ENCODE peak calls at places on chromosomes 5 and 9, in four cellular contexts. H is fibroblast of lung, B is spleen, O is uterus. S is an unnamed sample.

GRCh38 chr5:76641514-76642120 is 18.4 kb upstream of the F2RL2 start:
- DNase-seq in B (no peak), O (peak; percentile 42), H (peak; percentile 87), S (peak; percentile 49)

GRCh38 chr9:138010861-138011260 is 133.3 kb downstream of the CACNA1B start:
- DNase-seq in H (no peak), O (no peak), B (peak; percentile 47), S (no peak)

GRCh38 chr9:98642661-98643312 is 65.9 kb downstream of the GABBR2 start:
- DNase-seq in O (no peak), H (no peak), B (no peak), S (no peak)

GRCh38 chr9:128702445-128702948 is at the start of gene PKN3:
- DNase-seq in B (peak; percentile 95), H (peak; percentile 74), O (peak; percentile 81), S (peak; percentile 97)

GRCh38 chr5:5289537-5289936 is 132.9 kb upstream of the ICE1 start:
- DNase-seq in H (no peak), O (no peak), B (no peak), S (no peak)

GRCh38 chr9:93094294-93095204 is 1.5 kb upstream of the CARD19 start:
- DNase-seq in H (no peak), B (peak; percentile 90), O (peak; percentile 70), S (peak; percentile 51)

GRCh38 chr5:116947691-116948528 is 373.3 kb upstream of the SEMA6A start:
- DNase-seq in B (peak; percentile 82), O (peak; percentile 15), H (peak; percentile 23), S (peak; percentile 65)

GRCh38 chr5:41524174-41524573 is 13.8 kb upstream of the PLCXD3 start:
- DNase-seq in H (peak; percentile 12), O (no peak), B (no peak), S (no peak)

GRCh38 chr5:36457511-36458260 is 148.7 kb upstream of the SLC1A3 start:
- DNase-seq in H (no peak), B (no peak), O (no peak), S (no peak)

GRCh38 chr9:20220286-20220685 is 402.0 kb downstream of the MLLT3 start:
- DNase-seq in O (no peak), H (peak; percentile 7), B (no peak), S (no peak)

GRCh38 chr9:82957526-82958379 is 105.2 kb downstream of the RASEF start:
- DNase-seq in H (no peak), B (no peak), O (no peak), S (no peak)

GRCh38 chr5:38673671-38674071 is 117.2 kb upstream of the LIFR start:
- DNase-seq in O (no peak), B (no peak), H (no peak), S (no peak)

DNA sequence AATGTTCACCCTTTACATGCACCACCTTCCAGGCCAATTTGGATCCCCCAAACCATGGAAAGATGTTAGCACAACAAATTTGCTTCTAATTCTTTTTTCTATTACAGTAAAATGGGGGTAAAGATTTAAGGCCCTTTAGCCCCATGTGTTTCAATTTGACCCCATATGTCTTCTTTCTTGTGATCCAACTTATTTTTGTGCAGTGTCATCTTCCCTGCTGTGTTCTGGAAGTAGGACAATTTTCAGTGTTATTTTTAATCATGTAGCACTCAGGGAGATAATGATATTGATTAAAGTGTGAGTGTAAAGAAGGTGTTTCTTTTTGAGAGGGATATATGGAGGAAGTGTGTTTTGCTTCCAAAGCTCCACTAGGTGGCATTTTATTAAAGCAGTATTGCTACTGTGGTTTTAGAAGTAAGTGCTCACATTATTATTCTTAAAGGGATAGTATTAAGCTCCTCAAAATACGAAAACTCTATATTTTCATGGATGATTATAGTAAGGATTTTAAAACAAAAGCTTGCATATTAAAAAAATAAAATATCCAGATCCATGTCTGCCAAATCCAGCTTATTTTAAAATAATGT is 118.7 kb upstream of the ATP10B start:
- DNase-seq in H (peak; percentile 1), B (no peak), O (no peak), S (no peak)
- TF ChIP-seq CTCF in H (no peak), B (no peak), O (no peak), S (peak; percentile 4)

GRCh38 chr5:152592416-152592815 is 187.3 kb upstream of the NMUR2 start:
- DNase-seq in O (no peak), B (no peak), H (no peak), S (no peak)
- TF ChIP-seq CTCF in O (no peak), B (no peak), H (no peak), S (no peak)

GRCh38 chr5:147346006-147346561 is 111.3 kb downstream of the STK32A start:
- DNase-seq in O (no peak), B (no peak), H (no peak), S (no peak)
- TF ChIP-seq CTCF in O (no peak), B (no peak), H (no peak), S (no peak)

DNA sequence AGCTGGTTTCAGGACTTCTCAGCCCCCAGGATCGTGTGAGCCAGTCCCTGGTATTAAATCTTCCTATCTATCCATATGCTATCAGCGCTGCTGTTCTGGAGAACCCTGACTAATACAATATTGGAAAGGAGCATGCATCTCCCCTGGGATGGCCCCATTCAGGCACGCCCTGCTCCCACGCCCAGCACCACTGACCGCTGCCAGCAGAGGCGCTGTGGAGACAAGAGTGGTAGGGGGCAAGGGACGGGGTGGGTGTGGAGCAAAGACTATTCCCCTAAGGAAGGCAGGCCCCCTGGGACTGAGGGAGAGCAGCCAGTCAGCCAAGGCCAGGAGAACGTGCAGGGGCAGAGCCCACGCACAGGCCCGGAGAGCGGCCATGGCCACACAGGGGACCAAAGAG is 116.0 kb downstream of the VAV2 start:
- DNase-seq in O (no peak), B (no peak), H (no peak), S (no peak)
- TF ChIP-seq CTCF in O (no peak), B (no peak), H (no peak), S (no peak)

GRCh38 chr5:63959177-63959982 is 2.9 kb downstream of the HTR1A start:
- DNase-seq in O (no peak), B (peak; percentile 70), H (no peak), S (no peak)
- TF ChIP-seq CTCF in O (no peak), B (no peak), H (no peak), S (no peak)

GRCh38 chr5:138792181-138792808 is 39.1 kb downstream of the CTNNA1 start:
- DNase-seq in O (no peak), H (no peak), B (no peak), S (no peak)

GRCh38 chr5:138793481-138794010 is 40.3 kb downstream of the CTNNA1 start:
- DNase-seq in H (peak; percentile 30), O (no peak), B (no peak), S (no peak)

GRCh38 chr5:138784590-138784989 is 31.4 kb downstream of the CTNNA1 start:
- DNase-seq in B (no peak), H (no peak), O (no peak), S (no peak)

GRCh38 chr5:138790684-138791083 is 37.5 kb downstream of the CTNNA1 start:
- DNase-seq in H (no peak), O (no peak), B (no peak), S (no peak)

DNA sequence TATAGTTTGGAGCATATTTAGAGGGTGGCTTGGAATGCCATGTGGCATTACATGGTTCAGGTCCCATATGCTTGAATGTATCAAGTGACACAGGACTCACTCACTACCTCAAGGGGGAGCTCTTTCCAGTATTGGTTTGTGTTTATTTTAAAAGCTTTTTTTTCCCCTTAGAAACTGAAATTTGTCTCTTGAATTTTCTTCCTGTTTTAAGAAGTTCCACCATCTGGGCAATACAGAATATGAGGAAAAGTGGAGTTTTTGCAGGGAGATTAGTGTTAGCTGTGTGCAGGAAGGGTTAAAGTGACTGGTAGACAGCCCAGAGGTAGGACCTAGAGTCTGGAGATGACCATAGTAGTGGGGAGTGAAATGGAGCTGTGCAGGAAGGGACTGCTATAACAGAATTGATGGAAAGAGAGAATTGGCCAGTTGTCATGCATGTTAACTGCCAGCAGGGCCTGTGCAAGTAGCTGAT is 36.6 kb downstream of the CTNNA1 start:
- DNase-seq in H (peak; percentile 57), B (no peak), O (no peak), S (peak; percentile 65)
- TF ChIP-seq CTCF in H (peak; percentile 16), B (peak; percentile 48), O (no peak), S (peak; percentile 48)

GRCh38 chr5:150638488-150639316 is 1.8 kb upstream of the SYNPO start:
- DNase-seq in B (no peak), H (no peak), O (no peak), S (no peak)

GRCh38 chr5:150639317-150639738 is 1.1 kb upstream of the SYNPO start:
- DNase-seq in B (no peak), O (no peak), H (no peak), S (no peak)

GRCh38 chr5:150636391-150637244 is 3.8 kb upstream of the SYNPO start:
- DNase-seq in O (peak; percentile 80), H (peak; percentile 58), B (no peak), S (no peak)

GRCh38 chr5:150638053-150638444 is 2.4 kb upstream of the SYNPO start:
- DNase-seq in O (no peak), B (no peak), H (no peak), S (no peak)

GRCh38 chr5:150637245-150638052 is 3.0 kb upstream of the SYNPO start:
- DNase-seq in O (no peak), B (no peak), H (peak; percentile 83), S (no peak)
- TF ChIP-seq CTCF in O (no peak), B (no peak), H (no peak), S (no peak)

GRCh38 chr5:174425271-174425963 is 299.0 kb upstream of the MSX2 start:
- DNase-seq in O (no peak), H (no peak), B (no peak), S (no peak)

GRCh38 chr5:174425964-174426290 is 298.5 kb upstream of the MSX2 start:
- DNase-seq in H (no peak), O (no peak), B (no peak), S (no peak)

GRCh38 chr5:174426388-174426787 is 298.0 kb upstream of the MSX2 start:
- DNase-seq in O (no peak), H (no peak), B (no peak), S (no peak)

GRCh38 chr5:174423538-174423937 is 300.8 kb upstream of the MSX2 start:
- DNase-seq in O (no peak), B (no peak), H (no peak), S (no peak)

GRCh38 chr5:174424219-174425053 is 299.9 kb upstream of the MSX2 start:
- DNase-seq in O (no peak), H (peak; percentile 15), B (no peak), S (no peak)
- TF ChIP-seq CTCF in O (no peak), H (no peak), B (no peak), S (no peak)